ENCODE peak calls at places on chromosomes 12 and 14, in ten cellular contexts. U is GM03348; G is activated CD4-positive, CD25-positive, alpha-beta regulatory T cell; Y is effector CD8-positive, alpha-beta T cell; N is activated T-cell treated with anti-CD3 and anti-CD28 coated beads, Interleukin-2, amount 50 U/mL, for 72 hours; P is AG04449; S is NCI-H2029; W is sigmoid colon; B is stimulated activated CD4-positive, alpha-beta T cell treated with anti-CD3 and anti-CD28 coated beads, Interleukin-1b, Interleukin-23, amount 100 ng/mL, for 24 hours; A is AG10803. C is an unnamed sample.

GRCh38 chr12:56358836-56359532 is 923 bp downstream of the STAT2 start:
- DNase-seq in W (peak), U (peak), Y (no peak), N (no peak), B (no peak), P (peak), A (peak), S (no peak), G (no peak), C (no peak)

GRCh38 chr14:41016213-41016612 is 590.5 kb upstream of the LRFN5 start:
- DNase-seq in B (no peak), N (no peak), A (no peak), G (no peak), Y (no peak), W (no peak), U (no peak), S (no peak), P (no peak), C (no peak)

GRCh38 chr12:120856980-120857379 is 47.2 kb downstream of the SPPL3 start:
- DNase-seq in B (no peak), P (no peak), G (no peak), W (no peak), N (no peak), A (peak), Y (no peak), U (no peak), S (no peak), C (no peak)

GRCh38 chr12:116216022-116216756 is 61.3 kb downstream of the MED13L start:
- DNase-seq in G (no peak), W (no peak), U (no peak), N (no peak), B (no peak), S (no peak), A (no peak), Y (no peak), P (no peak), C (no peak)

GRCh38 chr14:104215706-104216334 is 77.4 kb downstream of the KIF26A start:
- DNase-seq in S (no peak), P (no peak), U (no peak), Y (no peak), G (no peak), W (no peak), B (no peak), A (no peak), N (no peak), C (no peak)

GRCh38 chr12:42701079-42701478 is 111.5 kb upstream of the PRICKLE1 start:
- DNase-seq in Y (no peak), S (no peak), U (no peak), W (no peak), P (no peak), B (no peak), N (no peak), A (no peak), G (no peak), C (no peak)

GRCh38 chr12:5964913-5965900 is 20.1 kb upstream of the ANO2 start:
- DNase-seq in B (no peak), Y (no peak), A (no peak), W (no peak), S (no peak), G (no peak), P (no peak), N (no peak), U (no peak), C (no peak)

GRCh38 chr14:104581521-104581920 is 2.0 kb downstream of the C14orf180 start:
- DNase-seq in B (no peak), W (no peak), A (no peak), U (no peak), P (no peak), G (no peak), Y (no peak), S (no peak), N (no peak), C (no peak)

GRCh38 chr12:51197736-51198567 is 19.9 kb downstream of the POU6F1 start:
- DNase-seq in U (no peak), Y (no peak), P (no peak), S (no peak), N (no peak), G (no peak), A (no peak), B (no peak), W (no peak), C (no peak)

GRCh38 chr12:4011597-4011996 is 138.4 kb upstream of the PARP11 start:
- DNase-seq in N (no peak), G (no peak), B (no peak), Y (no peak), A (no peak), U (no peak), W (no peak), P (no peak), S (no peak), C (no peak)

GRCh38 chr12:16788888-16789790 is 183.2 kb upstream of the LMO3 start:
- DNase-seq in B (no peak), S (no peak), G (no peak), P (no peak), U (no peak), Y (no peak), N (no peak), W (no peak), A (no peak), C (no peak)

GRCh38 chr14:68372363-68372762 is 420.5 kb downstream of the ZFP36L1 start:
- DNase-seq in P (no peak), B (no peak), N (no peak), Y (no peak), U (no peak), A (no peak), S (no peak), G (no peak), W (no peak), C (no peak)

GRCh38 chr12:56955631-56956256 is 1.7 kb downstream of the RDH16 start:
- DNase-seq in U (no peak), P (no peak), G (no peak), W (no peak), N (no peak), A (no peak), B (no peak), S (no peak), Y (no peak), C (no peak)

GRCh38 chr12:51705450-51705849 is 114.4 kb downstream of the SCN8A start:
- DNase-seq in S (no peak), G (no peak), W (no peak), B (no peak), U (no peak), A (no peak), P (no peak), N (no peak), Y (no peak), C (no peak)

GRCh38 chr12:95959107-95959506 is 16.0 kb downstream of the AMDHD1 start:
- DNase-seq in S (peak), Y (no peak), G (no peak), W (no peak), U (no peak), N (no peak), P (no peak), A (peak), B (no peak), C (no peak)

GRCh38 chr12:107317751-107318553 is 224.6 kb upstream of the CRY1 start:
- DNase-seq in W (no peak), B (peak), Y (peak), S (peak), N (peak), A (peak), U (peak), G (peak), P (peak), C (no peak)

GRCh38 chr14:103031956-103032355 is 25.4 kb downstream of the CDC42BPB start:
- DNase-seq in G (no peak), N (no peak), Y (no peak), U (no peak), B (no peak), A (peak), W (no peak), P (no peak), S (no peak), C (no peak)

GRCh38 chr12:132516064-132517012 is 26.4 kb downstream of the FBRSL1 start:
- DNase-seq in W (no peak), P (no peak), U (no peak), A (no peak), S (no peak), N (no peak), G (no peak), Y (no peak), B (no peak), C (no peak)

GRCh38 chr14:92785601-92786426 is 8.3 kb upstream of the GOLGA5 start:
- DNase-seq in A (peak), P (no peak), G (no peak), S (no peak), U (peak), B (no peak), N (no peak), Y (no peak), W (no peak), C (no peak)

GRCh38 chr12:121579981-121580868 is 598 bp downstream of the KDM2B start:
- DNase-seq in P (no peak), G (peak), N (peak), Y (peak), W (peak), S (peak), B (peak), A (peak), U (peak), C (no peak)

GRCh38 chr12:70748809-70749208 is 111.6 kb upstream of the PTPRB start:
- DNase-seq in A (no peak), B (no peak), U (no peak), Y (no peak), N (no peak), P (no peak), S (no peak), G (no peak), W (no peak), C (no peak)